ENCODE peak calls at places on chromosomes 16 and 17, in five cellular contexts. G is retina; T is activated T-helper 1 cell treated with anti-CD3 and anti-CD28 coated beads, Interleukin-2, amount 50 U/mL, for 16 hours; P is stimulated activated CD4-positive, alpha-beta T cell treated with anti-CD3 and anti-CD28 coated beads, Interleukin-4, amount 100 ng/mL, for 4 hours; I is NCI-H1417 treated with DMSO at 0.1 percent for 48 hours. M is an unnamed sample.

GRCh38 chr17:81287155-81287554 is 8.0 kb downstream of the SLC38A10 start:
- DNase-seq in G (no peak), T (no peak), P (no peak), I (no peak), M (no peak)

GRCh38 chr17:48052956-48053757 is 5.0 kb downstream of the NFE2L1 start:
- DNase-seq in G (no peak), T (no peak), P (no peak), I (no peak), M (peak; percentile 71)

GRCh38 chr17:68089881-68090280 is 54.3 kb downstream of the KPNA2 start:
- DNase-seq in G (no peak), T (no peak), P (no peak), I (no peak), M (peak; percentile 74)

GRCh38 chr16:53865492-53865863 is 161.5 kb downstream of the FTO start:
- DNase-seq in G (no peak), T (no peak), P (no peak), I (no peak), M (peak; percentile 73)

GRCh38 chr16:70777973-70778406 is 23.0 kb downstream of the VAC14 start:
- DNase-seq in G (no peak), T (no peak), P (no peak), I (no peak), M (no peak)

GRCh38 chr16:89668790-89669158 is 11.1 kb downstream of the SPATA33 start:
- DNase-seq in G (no peak), T (no peak), P (no peak), I (no peak), M (no peak)

GRCh38 chr17:15900871-15901270 is 44.1 kb upstream of the ADORA2B start:
- DNase-seq in G (no peak), T (no peak), P (no peak), I (no peak), M (no peak)

GRCh38 chr17:69654981-69655581 is 240.6 kb downstream of the MAP2K6 start:
- DNase-seq in G (no peak), T (no peak), P (no peak), I (no peak), M (no peak)

GRCh38 chr17:76446449-76447231 is 6.3 kb downstream of the UBE2O start:
- DNase-seq in G (no peak), T (no peak), P (no peak), I (no peak), M (peak; percentile 52)

GRCh38 chr16:89155184-89155679 is 16.3 kb upstream of the CDH15 start:
- DNase-seq in G (no peak), T (no peak), P (no peak), I (no peak), M (peak; percentile 81)

GRCh38 chr17:7237761-7238417 is 1.4 kb downstream of the PHF23 start:
- DNase-seq in G (no peak), T (peak; percentile 67), P (peak; percentile 87), I (no peak), M (peak; percentile 66)

GRCh38 chr17:6070895-6071511 is 824 bp downstream of the WSCD1 start:
- DNase-seq in G (peak; percentile 72), T (no peak), P (no peak), I (no peak), M (peak; percentile 57)

GRCh38 chr17:3777366-3777765 is 23.6 kb downstream of the ITGAE start:
- DNase-seq in G (no peak), T (no peak), P (no peak), I (no peak), M (no peak)

GRCh38 chr16:56332464-56333079 is 92.8 kb downstream of the AMFR start:
- DNase-seq in G (peak; percentile 45), T (no peak), P (no peak), I (no peak), M (peak; percentile 69)

GRCh38 chr16:27491894-27492587 is 57.7 kb downstream of the GTF3C1 start:
- DNase-seq in G (no peak), T (no peak), P (no peak), I (no peak), M (peak; percentile 79)

GRCh38 chr16:1159973-1160772 is 7.3 kb downstream of the CACNA1H start:
- DNase-seq in G (peak; percentile 78), T (no peak), P (no peak), I (no peak), M (no peak)

GRCh38 chr16:83390759-83391158 is 417.0 kb upstream of the HSBP1 start:
- DNase-seq in G (no peak), T (no peak), P (no peak), I (no peak), M (no peak)

GRCh38 chr16:49921106-49921505 is 65.2 kb upstream of the ZNF423 start:
- DNase-seq in G (no peak), T (no peak), P (no peak), I (no peak), M (no peak)

GRCh38 chr17:76820039-76820438 is 48.2 kb upstream of the MGAT5B start:
- DNase-seq in G (no peak), T (no peak), P (no peak), I (peak; percentile 42), M (no peak)

GRCh38 chr16:82845076-82845475 is 218.3 kb downstream of the CDH13 start:
- DNase-seq in G (peak; percentile 78), T (no peak), P (no peak), I (no peak), M (no peak)

GRCh38 chr17:76481091-76481655 is 13.8 kb downstream of the AANAT start:
- DNase-seq in G (no peak), T (no peak), P (no peak), I (no peak), M (no peak)

GRCh38 chr16:4303973-4304372 is 11.9 kb upstream of the GLIS2 start:
- DNase-seq in G (peak; percentile 62), T (no peak), P (no peak), I (no peak), M (no peak)

GRCh38 chr16:88341551-88342290 is 41.0 kb upstream of the ZNF469 start:
- DNase-seq in G (no peak), T (no peak), P (no peak), I (no peak), M (no peak)

M was measured in dermis blood vessel endothelial cell.